ENCODE peak calls at places on chromosomes 12 and 14, in nine cellular contexts. O is heart left ventricle, K is transverse colon, C is IMR-90, W is Peyer's patch, H is uterus, E is A549, S is vagina, A is ovary. L is an unnamed sample.

GRCh38 chr14:61332658-61333029 is 11.3 kb downstream of the PRKCH start:
- DNase-seq in O (no peak), K (no peak), C (no peak), W (no peak), H (no peak), E (no peak), S (no peak), A (no peak), L (no peak)

GRCh38 chr12:30794591-30795409 is 40.0 kb upstream of the CAPRIN2 start:
- DNase-seq in O (no peak), K (no peak), C (peak), W (no peak), H (no peak), E (peak), S (no peak), A (no peak), L (no peak)

GRCh38 chr14:34872822-34873590 is 2.2 kb downstream of the BAZ1A start:
- DNase-seq in O (no peak), K (peak), C (peak), W (no peak), H (peak), E (peak), S (no peak), A (peak), L (peak)

GRCh38 chr12:12984119-12984518 is 15.9 kb downstream of the HEBP1 start:
- DNase-seq in O (no peak), K (no peak), C (no peak), W (no peak), H (no peak), E (no peak), S (no peak), A (no peak), L (no peak)

GRCh38 chr12:49871263-49871561 is 28.3 kb upstream of the BCDIN3D start:
- DNase-seq in O (no peak), K (no peak), C (no peak), W (no peak), H (no peak), E (no peak), S (no peak), A (no peak), L (no peak)

GRCh38 chr12:117010693-117011451 is 88.3 kb downstream of the TESC start:
- DNase-seq in O (no peak), K (no peak), C (no peak), W (no peak), H (no peak), E (no peak), S (no peak), A (no peak), L (no peak)

GRCh38 chr12:49652921-49653520 is 29.7 kb downstream of the PRPF40B start:
- DNase-seq in O (no peak), K (no peak), C (no peak), W (no peak), H (no peak), E (no peak), S (no peak), A (no peak), L (no peak)

GRCh38 chr14:98437113-98437512 is 834.9 kb downstream of the BCL11B start:
- DNase-seq in O (no peak), K (no peak), C (no peak), W (no peak), H (no peak), E (no peak), S (no peak), A (no peak), L (no peak)

GRCh38 chr12:67535176-67535575 is 113.4 kb upstream of the DYRK2 start:
- DNase-seq in O (no peak), K (no peak), C (no peak), W (no peak), H (no peak), E (no peak), S (no peak), A (no peak), L (no peak)

GRCh38 chr14:80491131-80491530 is 279.8 kb upstream of the DIO2 start:
- DNase-seq in O (peak), K (peak), C (peak), W (peak), H (no peak), E (no peak), S (no peak), A (no peak), L (no peak)

GRCh38 chr12:18955594-18955993 is 173.9 kb upstream of the PLEKHA5 start:
- DNase-seq in O (no peak), K (no peak), C (peak), W (no peak), H (no peak), E (no peak), S (no peak), A (no peak), L (no peak)

GRCh38 chr12:11779286-11779685 is 129.8 kb downstream of the ETV6 start:
- DNase-seq in O (no peak), K (no peak), C (peak), W (no peak), H (no peak), E (no peak), S (no peak), A (no peak), L (no peak)

GRCh38 chr14:100498068-100498467 is 89.1 kb downstream of the BEGAIN start:
- DNase-seq in O (no peak), K (no peak), C (no peak), W (no peak), H (no peak), E (no peak), S (no peak), A (no peak), L (no peak)

GRCh38 chr14:102708494-102708893 is 68.8 kb upstream of the TRAF3 start:
- DNase-seq in O (no peak), K (no peak), C (no peak), W (no peak), H (no peak), E (no peak), S (no peak), A (no peak), L (no peak)

GRCh38 chr12:14403711-14404164 is 38.3 kb downstream of the ATF7IP start:
- DNase-seq in O (peak), K (no peak), C (peak), W (no peak), H (no peak), E (no peak), S (no peak), A (no peak), L (peak)

GRCh38 chr12:6278439-6279255 is 31.8 kb upstream of the PLEKHG6 start:
- DNase-seq in O (peak), K (peak), C (peak), W (peak), H (peak), E (peak), S (no peak), A (peak), L (peak)
- TF ChIP-seq POLR2A in O (peak), K (peak), C (peak), W (peak), H (peak), E (peak), S (no peak), A (no peak), L (no peak)

DNA sequence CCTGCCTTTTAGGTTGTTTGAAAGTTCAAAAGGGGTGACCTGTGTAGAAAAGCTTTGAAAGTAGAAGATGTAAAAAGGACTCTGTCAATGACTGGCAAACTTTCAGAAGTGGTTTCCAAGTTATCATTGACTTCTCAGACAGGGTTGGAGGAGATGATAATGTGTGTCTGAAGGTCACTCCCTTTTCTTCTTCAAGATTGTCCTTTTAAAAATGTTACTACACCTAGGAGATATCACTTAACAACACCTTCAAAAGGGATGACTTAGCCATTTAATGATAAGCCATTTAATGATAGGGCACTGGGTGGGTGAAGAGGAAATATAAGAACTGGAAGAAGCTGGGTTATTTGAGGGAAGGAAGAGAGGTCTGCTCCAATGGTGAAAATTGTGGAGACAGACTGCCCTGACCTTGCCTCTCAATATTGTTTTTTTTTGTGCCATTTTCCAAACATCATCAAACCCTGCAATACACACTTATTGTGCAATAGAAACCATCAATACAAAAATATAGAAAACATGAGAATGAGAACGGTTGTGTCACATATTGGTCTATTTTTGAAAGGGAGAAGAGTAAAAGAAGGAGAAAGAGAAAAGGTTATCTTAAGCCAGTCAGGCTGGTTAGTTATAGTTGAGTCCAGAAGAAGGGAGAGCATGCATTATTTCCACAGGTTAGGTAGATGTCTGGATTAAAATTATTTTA is 38.8 kb downstream of the BEST3 start:
- DNase-seq in O (no peak), K (no peak), C (no peak), W (no peak), H (no peak), E (no peak), S (no peak), A (no peak), L (peak)
- TF ChIP-seq POLR2A in O (no peak), K (no peak), C (no peak), W (no peak), H (no peak), E (no peak), S (no peak), A (no peak), L (peak)

GRCh38 chr14:75258079-75258802 is 20.4 kb upstream of the FOS start:
- DNase-seq in O (no peak), K (peak), C (peak), W (peak), H (peak), E (no peak), S (no peak), A (peak), L (no peak)

GRCh38 chr14:75259510-75259855 is 19.1 kb upstream of the FOS start:
- DNase-seq in O (no peak), K (no peak), C (peak), W (no peak), H (no peak), E (peak), S (no peak), A (no peak), L (no peak)

GRCh38 chr14:75257241-75257640 is 21.4 kb upstream of the FOS start:
- DNase-seq in O (no peak), K (no peak), C (peak), W (no peak), H (no peak), E (no peak), S (no peak), A (no peak), L (no peak)

GRCh38 chr14:75259946-75260545 is 18.6 kb upstream of the FOS start:
- DNase-seq in O (no peak), K (no peak), C (no peak), W (no peak), H (no peak), E (no peak), S (no peak), A (no peak), L (no peak)

GRCh38 chr14:75258803-75259509 is 19.7 kb upstream of the FOS start:
- DNase-seq in O (peak), K (peak), C (peak), W (peak), H (peak), E (peak), S (peak), A (peak), L (peak)
- TF ChIP-seq POLR2A in O (peak), K (peak), C (peak), W (peak), H (peak), E (no peak), S (no peak), A (peak), L (peak)

GRCh38 chr12:6376079-6376941 is 947 bp upstream of the SCNN1A start:
- DNase-seq in O (no peak), K (peak), C (peak), W (peak), H (peak), E (peak), S (no peak), A (peak), L (no peak)
- TF ChIP-seq POLR2A in O (no peak), K (peak), C (no peak), W (no peak), H (peak), E (no peak), S (no peak), A (no peak), L (no peak)

L was measured in erythroblast.